ENCODE peak calls at places on chromosome 12, in eight cellular contexts. N is HCT116, D is mucosa of descending colon, C is AG04450, L is left ventricle myocardium inferior, U is heart right ventricle, Q is uterus, S is A549. B is an unnamed sample.

GRCh38 chr12:32016680-32017482 is 57.7 kb downstream of the RESF1 start:
- DNase-seq in C (no peak), Q (no peak), D (no peak), S (no peak), U (no peak), N (no peak), L (no peak), B (no peak)

GRCh38 chr12:127260531-127260930 is 1006.4 kb upstream of the TMEM132C start:
- DNase-seq in N (no peak), C (no peak), L (no peak), S (no peak), Q (no peak), U (no peak), D (no peak), B (no peak)

GRCh38 chr12:47349770-47350408 is 270.1 kb upstream of the AMIGO2 start:
- DNase-seq in N (no peak), C (no peak), S (no peak), Q (no peak), L (no peak), D (no peak), U (no peak), B (no peak)

GRCh38 chr12:7352661-7353060 is 48.8 kb downstream of the ACSM4 start:
- DNase-seq in L (no peak), U (no peak), D (no peak), Q (no peak), N (no peak), S (no peak), C (no peak), B (no peak)

GRCh38 chr12:14216405-14217294 is 148.8 kb upstream of the ATF7IP start:
- DNase-seq in L (no peak), N (no peak), C (no peak), U (no peak), D (no peak), S (no peak), Q (no peak), B (peak; percentile 23)

GRCh38 chr12:1832801-1833595 is 12.6 kb downstream of the LRTM2 start:
- DNase-seq in N (no peak), S (no peak), U (no peak), D (no peak), C (no peak), Q (no peak), L (no peak), B (no peak)

GRCh38 chr12:3225796-3226180 is 148.6 kb downstream of the TSPAN9 start:
- DNase-seq in L (no peak), S (no peak), C (no peak), N (no peak), Q (no peak), U (no peak), D (no peak), B (no peak)

GRCh38 chr12:122726056-122726558 is 4.5 kb downstream of the HCAR1 start:
- DNase-seq in U (no peak), N (peak; percentile 22), C (no peak), D (no peak), L (no peak), Q (no peak), S (no peak), B (no peak)

GRCh38 chr12:38144049-38144448 is 172.5 kb upstream of the ALG10B start:
- DNase-seq in C (no peak), N (no peak), L (no peak), U (no peak), S (no peak), D (no peak), Q (no peak), B (no peak)

GRCh38 chr12:50032516-50033316 is 7.4 kb upstream of the RACGAP1 start:
- DNase-seq in Q (no peak), L (no peak), U (no peak), C (no peak), S (no peak), D (no peak), N (no peak), B (no peak)

GRCh38 chr12:114425031-114425626 is 19.2 kb upstream of the TBX5 start:
- DNase-seq in S (no peak), U (no peak), C (no peak), L (no peak), Q (no peak), D (no peak), N (no peak), B (no peak)

GRCh38 chr12:104620761-104621531 is 164.2 kb downstream of the CHST11 start:
- DNase-seq in L (no peak), D (no peak), N (no peak), S (no peak), Q (no peak), C (no peak), U (no peak), B (no peak)

GRCh38 chr12:93602897-93603668 is 30.6 kb downstream of the SOCS2 start:
- DNase-seq in N (no peak), L (no peak), C (no peak), D (no peak), S (no peak), Q (peak; percentile 53), U (peak; percentile 29), B (no peak)

GRCh38 chr12:53749986-53750811 is 1.6 kb downstream of the CISTR start:
- DNase-seq in C (no peak), S (no peak), U (no peak), L (no peak), N (no peak), Q (no peak), D (no peak), B (no peak)

GRCh38 chr12:46832084-46832704 is 6.4 kb upstream of the SLC38A4 start:
- DNase-seq in U (no peak), Q (no peak), C (no peak), L (no peak), S (no peak), D (no peak), N (no peak), B (no peak)

GRCh38 chr12:49232940-49233841 is 31.7 kb upstream of the TUBA1C start:
- DNase-seq in N (no peak), Q (peak; percentile 61), C (no peak), D (peak; percentile 26), U (peak; percentile 77), S (no peak), L (peak; percentile 75), B (peak; percentile 33)

GRCh38 chr12:2142068-2142467 is 89.3 kb downstream of the CACNA1C start:
- DNase-seq in N (no peak), C (no peak), U (no peak), L (no peak), Q (no peak), D (no peak), S (no peak), B (no peak)

GRCh38 chr12:5796171-5797091 is 148.6 kb downstream of the ANO2 start:
- DNase-seq in U (no peak), D (peak; percentile 50), S (peak; percentile 17), Q (no peak), N (no peak), C (no peak), L (peak; percentile 50), B (peak; percentile 26)

GRCh38 chr12:116650062-116650461 is 87.8 kb downstream of the SPRING1 start:
- DNase-seq in L (no peak), U (no peak), S (no peak), C (no peak), D (no peak), N (no peak), Q (no peak), B (no peak)
- TF ChIP-seq CTCF in L (no peak), U (no peak), S (no peak), C (no peak), D (no peak), N (no peak), Q (no peak), B (no peak)

DNA sequence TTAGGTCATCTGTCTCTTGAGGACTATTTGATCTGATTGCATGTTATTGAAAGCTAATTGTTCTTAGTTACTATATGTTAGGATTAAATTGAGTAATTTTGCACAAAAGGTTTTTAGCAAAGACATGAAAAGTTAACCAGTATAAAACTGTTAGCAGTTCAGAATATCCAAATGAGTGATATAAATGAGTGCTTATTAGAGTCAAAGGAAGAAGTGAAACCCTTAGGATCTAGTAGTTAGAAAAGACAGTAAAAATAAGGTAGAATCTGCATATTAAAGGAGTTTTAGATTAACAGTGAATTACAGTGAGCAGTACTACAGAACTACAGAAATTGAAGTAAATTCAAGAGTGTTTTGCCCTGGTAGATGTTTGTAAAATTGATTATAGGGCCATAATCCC is 12.4 kb downstream of the RAP1B start:
- DNase-seq in D (no peak), N (no peak), S (no peak), C (no peak), U (no peak), Q (no peak), L (no peak), B (no peak)
- H3K9me3 ChIP-seq in D (no peaks in the 10 kb centered on the region), N (no peaks in the 10 kb centered on the region), S (peaks cover 10% of the 10 kb centered on the region), C (peaks cover 6% of the 10 kb centered on the region), U (no peaks in the 10 kb centered on the region), Q (peaks cover 5% of the 10 kb centered on the region), L (peaks cover 8% of the 10 kb centered on the region), B (no peaks in the 10 kb centered on the region)

GRCh38 chr12:51579321-51579850 is 11.6 kb upstream of the SCN8A start:
- DNase-seq in S (no peak), L (no peak), N (no peak), C (no peak), U (no peak), D (no peak), Q (no peak), B (no peak)
- H3K4me3 ChIP-seq in S (peak overlapping the region; percentile 12), L (no peak overlapping the region), N (no peak overlapping the region), C (no peak overlapping the region), U (no peak overlapping the region), D (no peak overlapping the region), Q (no peak overlapping the region), B (no peak overlapping the region)

GRCh38 chr12:132600048-132601032 is 10.0 kb downstream of the LRCOL1 start:
- DNase-seq in U (peak; percentile 62), Q (peak; percentile 57), D (peak; percentile 75), C (no peak), L (peak; percentile 73), N (peak; percentile 23), S (peak; percentile 76), B (peak; percentile 61)
- TF ChIP-seq CTCF in U (peak; percentile 62), Q (peak; percentile 84), D (peak; percentile 29), C (peak; percentile 83), L (peak; percentile 75), N (peak; percentile 65), S (peak; percentile 74), B (peak; percentile 47)

B was measured in colonic mucosa.